ENCODE peak calls at places on chromosomes 5 and 9, in six cellular contexts. H, A, V, L, D and C are unnamed samples. For H3K36me3 and H3K4me1, the result is how much of the 10 kb centered on the place peaks cover.

GRCh38 chr5:151195622-151196021 is 28.3 kb downstream of the CCDC69 start:
- DNase-seq in V (no peak), D (no peak), A (no peak), H (no peak), L (peak), C (no peak)

GRCh38 chr5:57332350-57332749 is 150.3 kb downstream of the ACTBL2 start:
- DNase-seq in A (no peak), D (no peak), H (no peak), L (no peak), V (no peak), C (no peak)

GRCh38 chr9:38052147-38052546 is 16.9 kb downstream of the SHB start:
- DNase-seq in V (no peak), L (no peak), D (no peak), A (no peak), H (no peak), C (no peak)

GRCh38 chr9:92652461-92652860 is 17.5 kb downstream of the IPPK start:
- DNase-seq in H (no peak), V (no peak), D (no peak), A (no peak), L (no peak), C (no peak)

GRCh38 chr5:141914154-141914743 is 9.4 kb upstream of the DELE1 start:
- DNase-seq in V (peak), A (no peak), D (no peak), L (peak), H (no peak), C (peak)

GRCh38 chr9:93231121-93231694 is 47.3 kb downstream of the WNK2 start:
- DNase-seq in A (peak), D (no peak), H (peak), L (no peak), V (peak), C (peak)

GRCh38 chr5:128338649-128339048 is 199.4 kb downstream of the FBN2 start:
- DNase-seq in A (no peak), D (no peak), V (peak), L (no peak), H (no peak), C (no peak)

GRCh38 chr9:281753-282645 is 67.3 kb downstream of the DOCK8 start:
- DNase-seq in H (no peak), A (no peak), L (no peak), D (no peak), V (no peak), C (no peak)

GRCh38 chr9:69809304-69809863 is 11.2 kb upstream of the CFAP95 start:
- DNase-seq in D (peak), V (no peak), L (no peak), A (no peak), H (no peak), C (no peak)

GRCh38 chr5:157915638-157916037 is 56.7 kb upstream of the CLINT1 start:
- DNase-seq in H (peak), V (peak), D (peak), A (no peak), L (peak), C (peak)

GRCh38 chr5:159101689-159102088 is 2.0 kb upstream of the EBF1 start:
- DNase-seq in D (no peak), A (no peak), V (no peak), L (no peak), H (no peak), C (no peak)
- H3K4me3 ChIP-seq in D (no peak), A (no peak), V (peak), L (no peak), H (no peak), C (no peak)

GRCh38 chr9:129631673-129632129 is 5.7 kb downstream of the NTMT1 start:
- DNase-seq in A (no peak), L (no peak), H (no peak), D (no peak), V (no peak), C (no peak)
- H3K36me3 ChIP-seq in A (under half), L (under half), H (under half), D (under half), V (under half), C (under half)

GRCh38 chr5:172414618-172415599 is 39.4 kb downstream of the SH3PXD2B start:
- DNase-seq in H (peak), V (no peak), A (peak), L (peak), D (peak), C (no peak)

GRCh38 chr5:172415615-172416275 is 38.6 kb downstream of the SH3PXD2B start:
- DNase-seq in V (no peak), H (no peak), A (no peak), L (no peak), D (no peak), C (no peak)

GRCh38 chr5:172412724-172413260 is 41.5 kb downstream of the SH3PXD2B start:
- DNase-seq in H (no peak), L (peak), D (peak), V (peak), A (peak), C (peak)

GRCh38 chr5:172411423-172412111 is 42.8 kb downstream of the SH3PXD2B start:
- DNase-seq in A (no peak), D (no peak), L (no peak), H (no peak), V (no peak), C (no peak)

DNA sequence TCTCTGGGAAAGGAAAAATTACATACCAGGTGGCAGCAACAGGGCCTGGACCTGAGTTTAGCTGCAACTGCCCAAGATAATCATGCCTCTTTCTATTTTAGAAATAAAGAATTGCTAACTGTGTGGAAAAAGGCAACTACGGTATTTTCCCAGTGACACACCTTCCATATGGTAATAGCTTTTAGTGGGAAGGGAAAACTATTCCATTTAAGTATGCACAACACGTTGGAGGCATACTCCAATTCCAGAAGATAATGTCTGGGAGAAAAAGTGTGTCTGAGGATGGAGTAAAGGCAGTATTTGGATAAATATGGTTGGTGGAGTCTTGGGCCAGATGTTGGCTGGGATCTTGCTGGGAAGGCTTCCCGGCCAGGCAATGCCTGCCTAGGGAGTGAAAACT is 40.7 kb downstream of the SH3PXD2B start:
- DNase-seq in V (no peak), D (no peak), L (no peak), H (no peak), A (no peak), C (no peak)
- H3K4me1 ChIP-seq in V (under half), D (half or more), L (under half), H (under half), A (half or more), C (under half)

GRCh38 chr5:133469252-133469651 is 143.1 kb downstream of the FSTL4 start:
- DNase-seq in L (no peak), H (no peak), V (no peak), A (no peak), D (no peak), C (no peak)

GRCh38 chr5:133473291-133473690 is 139.1 kb downstream of the FSTL4 start:
- DNase-seq in L (no peak), D (no peak), A (no peak), V (no peak), H (no peak), C (no peak)

GRCh38 chr5:133469846-133470245 is 142.5 kb downstream of the FSTL4 start:
- DNase-seq in H (no peak), A (no peak), D (no peak), L (no peak), V (no peak), C (no peak)

GRCh38 chr5:133472829-133473228 is 139.5 kb downstream of the FSTL4 start:
- DNase-seq in V (no peak), L (no peak), H (no peak), A (no peak), D (no peak), C (no peak)

DNA sequence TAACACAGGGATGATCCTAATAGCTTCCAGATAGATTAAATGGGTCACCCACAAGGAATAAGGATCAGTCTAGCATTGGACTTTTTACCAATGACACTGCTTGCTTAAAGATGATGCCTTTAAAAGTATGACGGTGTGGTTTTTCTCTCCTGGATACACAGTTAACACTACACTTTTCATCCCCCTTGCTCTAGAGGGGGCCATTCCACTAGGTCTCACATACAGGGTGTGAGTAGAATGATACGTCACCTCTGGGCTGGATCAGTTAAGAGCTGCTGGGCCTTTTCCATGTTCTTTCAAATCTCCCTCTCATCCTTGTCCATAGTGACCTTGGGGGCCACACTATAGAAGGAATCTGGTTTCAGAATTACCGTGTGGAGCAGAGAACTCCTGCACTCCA is 140.6 kb downstream of the FSTL4 start:
- DNase-seq in A (no peak), V (no peak), L (no peak), H (no peak), D (no peak), C (no peak)
- H3K4me3 ChIP-seq in A (no peak), V (no peak), L (no peak), H (no peak), D (no peak), C (no peak)